ENCODE peak calls at places on chromosomes 6 and 20, in nine cellular contexts. X is astrocyte of the cerebellum; A is CD8-positive, alpha-beta memory T cell; F is lower leg skin; P is hepatocyte; U is heart right ventricle; E is aorta; W is H1; G is fibroblast of lung. V is an unnamed sample.

GRCh38 chr6:133435065-133435728 is 194.0 kb downstream of the EYA4 start:
- DNase-seq in A (no peak), P (no peak), X (no peak), F (no peak), U (peak; percentile 23), E (no peak), W (no peak), G (no peak), V (no peak)

GRCh38 chr20:10469599-10469998 is 34.5 kb downstream of the SLX4IP start:
- DNase-seq in P (peak; percentile 84), A (no peak), U (peak; percentile 61), E (peak; percentile 69), G (peak; percentile 77), W (peak; percentile 23), F (no peak), X (peak; percentile 86), V (peak; percentile 61)

GRCh38 chr6:152723398-152723797 is 25.7 kb downstream of the MYCT1 start:
- DNase-seq in G (peak; percentile 71), W (no peak), A (no peak), U (no peak), E (no peak), X (no peak), P (no peak), F (no peak), V (no peak)

GRCh38 chr6:81734081-81734480 is 18.4 kb downstream of the TENT5A start:
- DNase-seq in E (no peak), W (no peak), G (no peak), A (no peak), X (no peak), U (no peak), F (no peak), P (no peak), V (no peak)

GRCh38 chr20:10306440-10307358 is 88.1 kb downstream of the SNAP25 start:
- DNase-seq in A (no peak), G (peak; percentile 96), F (no peak), U (no peak), P (no peak), W (no peak), E (no peak), X (peak; percentile 74), V (no peak)

GRCh38 chr6:19838442-19839236 is 1.5 kb downstream of the ID4 start:
- DNase-seq in U (no peak), A (no peak), W (peak; percentile 58), F (peak; percentile 86), G (peak; percentile 46), P (peak; percentile 75), E (peak; percentile 52), X (no peak), V (peak; percentile 92)

GRCh38 chr20:2767768-2768631 is 32.4 kb downstream of the CPXM1 start:
- DNase-seq in E (peak; percentile 84), A (no peak), P (no peak), X (peak; percentile 66), U (peak; percentile 23), F (peak; percentile 85), W (no peak), G (peak; percentile 70), V (peak; percentile 53)

GRCh38 chr6:75748743-75749538 is at the start of gene MYO6:
- DNase-seq in X (no peak), U (peak; percentile 66), P (peak; percentile 91), A (peak; percentile 52), F (peak; percentile 94), W (peak; percentile 36), E (peak; percentile 79), G (peak; percentile 56), V (peak; percentile 93)

GRCh38 chr20:50731930-50732690 is 730 bp downstream of the PARD6B start:
- DNase-seq in W (no peak), G (no peak), U (no peak), F (no peak), P (no peak), X (no peak), A (no peak), E (no peak), V (peak; percentile 75)

GRCh38 chr6:84749181-84749580 is 15.2 kb downstream of the TBX18 start:
- DNase-seq in F (no peak), P (no peak), X (no peak), E (no peak), U (no peak), G (no peak), W (no peak), A (no peak), V (no peak)

GRCh38 chr6:154868143-154868594 is 126.9 kb upstream of the TIAM2 start:
- DNase-seq in A (no peak), F (no peak), G (peak; percentile 52), P (peak; percentile 77), W (no peak), X (peak; percentile 64), U (no peak), E (no peak), V (no peak)

GRCh38 chr6:13766201-13766634 is 48.1 kb downstream of the MCUR1 start:
- DNase-seq in F (no peak), P (peak; percentile 24), X (no peak), E (no peak), W (no peak), G (peak; percentile 73), U (no peak), A (no peak), V (no peak)

GRCh38 chr6:98828991-98829411 is 5.4 kb upstream of the POU3F2 start:
- DNase-seq in A (no peak), X (no peak), F (no peak), P (no peak), W (no peak), E (no peak), U (no peak), G (no peak), V (peak; percentile 70)

GRCh38 chr20:59958626-59959025 is 403 bp downstream of the CDH26 start:
- DNase-seq in F (no peak), W (no peak), X (no peak), P (no peak), U (no peak), G (no peak), E (no peak), A (no peak), V (peak; percentile 75)

GRCh38 chr20:60009826-60010616 is 51.8 kb downstream of the CDH26 start:
- DNase-seq in F (no peak), P (no peak), X (no peak), E (no peak), U (no peak), W (no peak), A (no peak), G (no peak), V (peak; percentile 69)

GRCh38 chr6:87903299-87903698 is 144.3 kb upstream of the SPACA1 start:
- DNase-seq in P (no peak), A (no peak), X (no peak), F (no peak), W (no peak), U (no peak), G (no peak), E (no peak), V (no peak)

GRCh38 chr20:34581341-34582189 is 23.0 kb downstream of the MAP1LC3A start:
- DNase-seq in W (no peak), G (peak; percentile 69), U (no peak), A (no peak), X (peak; percentile 64), P (peak; percentile 49), F (peak; percentile 66), E (peak; percentile 65), V (no peak)

GRCh38 chr6:4774715-4775590 is 1.3 kb upstream of the CDYL start:
- DNase-seq in X (no peak), P (peak; percentile 44), F (peak; percentile 91), U (peak; percentile 21), W (no peak), G (peak; percentile 14), E (peak; percentile 69), A (peak; percentile 25), V (no peak)

GRCh38 chr6:142523485-142523884 is 221.7 kb downstream of the ADGRG6 start:
- DNase-seq in E (no peak), W (no peak), X (no peak), U (no peak), F (no peak), P (no peak), G (peak; percentile 30), A (no peak), V (no peak)

GRCh38 chr6:36120979-36121706 is 9.2 kb upstream of the MAPK13 start:
- DNase-seq in A (peak; percentile 50), E (peak; percentile 80), G (no peak), U (no peak), W (no peak), X (no peak), P (peak; percentile 70), F (peak; percentile 93), V (peak; percentile 72)

DNA sequence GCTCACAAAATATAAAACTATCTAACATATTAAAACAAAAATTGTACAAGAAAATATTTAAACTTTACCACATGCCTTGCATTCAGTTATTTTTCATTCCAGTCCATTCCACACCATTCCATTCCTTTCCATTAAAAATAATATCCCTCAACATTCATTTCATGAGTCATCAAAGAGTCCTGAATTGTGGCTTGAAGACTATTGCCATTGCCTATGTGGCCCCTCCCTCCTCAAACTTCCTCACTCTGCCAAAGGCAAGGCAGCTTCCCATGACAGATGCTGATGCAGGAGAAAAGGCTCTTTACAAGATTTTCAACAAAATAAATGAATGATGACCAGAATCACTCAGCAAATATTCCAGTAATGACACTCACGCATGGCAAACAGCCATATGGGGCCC is 31.7 kb downstream of the IL20RA start:
- DNase-seq in U (no peak), X (no peak), P (no peak), F (no peak), W (no peak), G (peak; percentile 92), E (no peak), A (no peak), V (no peak)
- H3K4me3 ChIP-seq in U (no peak overlapping the region), X (no peak overlapping the region), P (no peak overlapping the region), F (no peak overlapping the region), W (no peak overlapping the region), G (no peak overlapping the region), E (no peak overlapping the region), A (no peak overlapping the region), V (no peak overlapping the region)

GRCh38 chr20:62359491-62360121 is 7.5 kb downstream of the LAMA5 start:
- DNase-seq in A (no peak), E (peak; percentile 79), P (peak; percentile 19), U (peak; percentile 73), F (peak; percentile 88), G (peak; percentile 58), W (no peak), X (no peak), V (peak; percentile 47)
- H3K4me3 ChIP-seq in A (no peak overlapping the region), E (no peak overlapping the region), P (no peak overlapping the region), U (no peak overlapping the region), F (no peak overlapping the region), G (no peak overlapping the region), W (no peak overlapping the region), X (no peak overlapping the region), V (no peak overlapping the region)

GRCh38 chr6:144214622-144215401 is 64.5 kb downstream of the STX11 start:
- DNase-seq in F (no peak), X (no peak), U (no peak), P (no peak), A (no peak), E (peak; percentile 62), W (no peak), G (no peak), V (no peak)
- H3K4me3 ChIP-seq in F (no peak overlapping the region), X (no peak overlapping the region), U (peak overlapping the region; percentile 72), P (no peak overlapping the region), A (peak overlapping the region; percentile 89), E (no peak overlapping the region), W (peak overlapping the region; percentile 79), G (no peak overlapping the region), V (no peak overlapping the region)

GRCh38 chr6:129786548-129786947 is 74.6 kb downstream of the TMEM244 start:
- DNase-seq in F (no peak), E (no peak), U (no peak), A (no peak), G (no peak), X (no peak), W (no peak), P (no peak), V (no peak)
- H3K4me3 ChIP-seq in F (no peak overlapping the region), E (no peak overlapping the region), U (no peak overlapping the region), A (no peak overlapping the region), G (no peak overlapping the region), X (no peak overlapping the region), W (no peak overlapping the region), P (no peak overlapping the region), V (no peak overlapping the region)

V was measured in endodermal cell.